ENCODE peak calls at places on chromosomes 1 and 21, in five cellular contexts. One of them, this sample, is unnamed.

GRCh38 chr1:191963286-191963685 is 195.0 kb upstream of the RGS18 start:
- DNase-seq in MCF 10A: no peak
- DNase-seq in CD4-positive, alpha-beta T cell: no peak
- DNase-seq in astrocyte of the spinal cord: peak
- DNase-seq in cardiac muscle cell: peak
- DNase-seq in this sample: no peak

GRCh38 chr1:215076312-215076711 is 6.2 kb upstream of the KCNK2 start:
- DNase-seq in CD4-positive, alpha-beta T cell: no peak
- DNase-seq in cardiac muscle cell: peak
- DNase-seq in MCF 10A: peak
- DNase-seq in astrocyte of the spinal cord: peak
- DNase-seq in this sample: no peak

GRCh38 chr1:192544983-192545393 is 30.6 kb upstream of the RGS1 start:
- DNase-seq in MCF 10A: peak
- DNase-seq in cardiac muscle cell: peak
- DNase-seq in CD4-positive, alpha-beta T cell: no peak
- DNase-seq in astrocyte of the spinal cord: peak
- DNase-seq in this sample: no peak

GRCh38 chr1:151165281-151165737 is 393 bp downstream of the LYSMD1 start:
- DNase-seq in CD4-positive, alpha-beta T cell: no peak
- DNase-seq in MCF 10A: peak
- DNase-seq in astrocyte of the spinal cord: peak
- DNase-seq in cardiac muscle cell: peak
- DNase-seq in this sample: peak

GRCh38 chr1:42419449-42419848 is 36.4 kb downstream of the ZMYND12 start:
- DNase-seq in MCF 10A: no peak
- DNase-seq in CD4-positive, alpha-beta T cell: no peak
- DNase-seq in cardiac muscle cell: peak
- DNase-seq in astrocyte of the spinal cord: no peak
- DNase-seq in this sample: no peak

GRCh38 chr1:116243673-116244101 is 129.4 kb upstream of the ATP1A1 start:
- DNase-seq in CD4-positive, alpha-beta T cell: no peak
- DNase-seq in astrocyte of the spinal cord: no peak
- DNase-seq in MCF 10A: no peak
- DNase-seq in cardiac muscle cell: no peak
- DNase-seq in this sample: no peak

GRCh38 chr1:61095127-61095812 is 12.9 kb downstream of the NFIA start:
- DNase-seq in cardiac muscle cell: no peak
- DNase-seq in astrocyte of the spinal cord: no peak
- DNase-seq in MCF 10A: no peak
- DNase-seq in CD4-positive, alpha-beta T cell: no peak
- DNase-seq in this sample: no peak

GRCh38 chr21:41901099-41901498 is 22.0 kb upstream of the PRDM15 start:
- DNase-seq in MCF 10A: no peak
- DNase-seq in CD4-positive, alpha-beta T cell: no peak
- DNase-seq in astrocyte of the spinal cord: no peak
- DNase-seq in cardiac muscle cell: no peak
- DNase-seq in this sample: no peak

GRCh38 chr1:67194209-67194863 is 28.1 kb downstream of the IL23R start:
- DNase-seq in cardiac muscle cell: no peak
- DNase-seq in MCF 10A: no peak
- DNase-seq in astrocyte of the spinal cord: peak
- DNase-seq in CD4-positive, alpha-beta T cell: no peak
- DNase-seq in this sample: no peak

GRCh38 chr1:44849575-44850132 is 6.6 kb upstream of the PTCH2 start:
- DNase-seq in CD4-positive, alpha-beta T cell: no peak
- DNase-seq in cardiac muscle cell: no peak
- DNase-seq in astrocyte of the spinal cord: no peak
- DNase-seq in MCF 10A: no peak
- DNase-seq in this sample: no peak

GRCh38 chr1:12588695-12589094 is 29.3 kb downstream of the DHRS3 start:
- DNase-seq in astrocyte of the spinal cord: no peak
- DNase-seq in cardiac muscle cell: no peak
- DNase-seq in CD4-positive, alpha-beta T cell: no peak
- DNase-seq in MCF 10A: no peak
- DNase-seq in this sample: no peak

GRCh38 chr1:113438505-113439271 is 48.4 kb downstream of the MAGI3 start:
- DNase-seq in CD4-positive, alpha-beta T cell: no peak
- DNase-seq in astrocyte of the spinal cord: no peak
- DNase-seq in cardiac muscle cell: no peak
- DNase-seq in MCF 10A: no peak
- DNase-seq in this sample: no peak

GRCh38 chr1:161324020-161324419 is 9.8 kb downstream of the SDHC start:
- DNase-seq in cardiac muscle cell: no peak
- DNase-seq in astrocyte of the spinal cord: no peak
- DNase-seq in CD4-positive, alpha-beta T cell: no peak
- DNase-seq in MCF 10A: no peak
- DNase-seq in this sample: no peak

GRCh38 chr1:51168266-51168845 is 66.3 kb downstream of the C1orf185 start:
- DNase-seq in MCF 10A: no peak
- DNase-seq in cardiac muscle cell: peak
- DNase-seq in CD4-positive, alpha-beta T cell: no peak
- DNase-seq in astrocyte of the spinal cord: peak
- DNase-seq in this sample: no peak

GRCh38 chr1:10105484-10105883 is 72.7 kb downstream of the UBE4B start:
- DNase-seq in astrocyte of the spinal cord: no peak
- DNase-seq in CD4-positive, alpha-beta T cell: no peak
- DNase-seq in cardiac muscle cell: peak
- DNase-seq in MCF 10A: peak
- DNase-seq in this sample: no peak

GRCh38 chr1:62230724-62231123 is 36.1 kb downstream of the L1TD1 start:
- DNase-seq in cardiac muscle cell: peak
- DNase-seq in astrocyte of the spinal cord: peak
- DNase-seq in MCF 10A: peak
- DNase-seq in CD4-positive, alpha-beta T cell: no peak
- DNase-seq in this sample: no peak

GRCh38 chr1:37764888-37765441 is at the start of gene EPHA10:
- DNase-seq in astrocyte of the spinal cord: no peak
- DNase-seq in MCF 10A: no peak
- DNase-seq in cardiac muscle cell: no peak
- DNase-seq in CD4-positive, alpha-beta T cell: no peak
- DNase-seq in this sample: peak

GRCh38 chr1:11823366-11824137 is 17.6 kb downstream of the CLCN6 start:
- DNase-seq in astrocyte of the spinal cord: peak
- DNase-seq in CD4-positive, alpha-beta T cell: no peak
- DNase-seq in MCF 10A: no peak
- DNase-seq in cardiac muscle cell: no peak
- DNase-seq in this sample: no peak

GRCh38 chr1:16162163-16162822 is 6.4 kb upstream of the EPHA2 start:
- DNase-seq in astrocyte of the spinal cord: no peak
- DNase-seq in MCF 10A: no peak
- DNase-seq in CD4-positive, alpha-beta T cell: peak
- DNase-seq in cardiac muscle cell: no peak
- DNase-seq in this sample: no peak

GRCh38 chr21:27536319-27536718 is 569.4 kb upstream of the ADAMTS5 start:
- DNase-seq in CD4-positive, alpha-beta T cell: no peak
- DNase-seq in cardiac muscle cell: peak
- DNase-seq in astrocyte of the spinal cord: peak
- DNase-seq in MCF 10A: peak
- DNase-seq in this sample: no peak

GRCh38 chr1:46248122-46248920 is 758 bp downstream of the RAD54L start:
- DNase-seq in CD4-positive, alpha-beta T cell: no peak
- DNase-seq in MCF 10A: peak
- DNase-seq in cardiac muscle cell: no peak
- DNase-seq in astrocyte of the spinal cord: no peak
- DNase-seq in this sample: peak

GRCh38 chr1:168476588-168477379 is 67.0 kb downstream of the XCL2 start:
- DNase-seq in astrocyte of the spinal cord: no peak
- DNase-seq in MCF 10A: no peak
- DNase-seq in cardiac muscle cell: peak
- DNase-seq in CD4-positive, alpha-beta T cell: no peak
- DNase-seq in this sample: no peak

GRCh38 chr1:24790490-24790889 is 45.2 kb downstream of the CLIC4 start:
- DNase-seq in MCF 10A: no peak
- DNase-seq in astrocyte of the spinal cord: no peak
- DNase-seq in cardiac muscle cell: no peak
- DNase-seq in CD4-positive, alpha-beta T cell: no peak
- DNase-seq in this sample: no peak

GRCh38 chr1:107459204-107459904 is 318.5 kb downstream of the NTNG1 start:
- DNase-seq in cardiac muscle cell: no peak
- DNase-seq in astrocyte of the spinal cord: no peak
- DNase-seq in MCF 10A: no peak
- DNase-seq in CD4-positive, alpha-beta T cell: no peak
- DNase-seq in this sample: no peak

GRCh38 chr1:107467811-107468210 is 327.0 kb downstream of the NTNG1 start:
- DNase-seq in astrocyte of the spinal cord: no peak
- DNase-seq in cardiac muscle cell: no peak
- DNase-seq in CD4-positive, alpha-beta T cell: no peak
- DNase-seq in MCF 10A: no peak
- DNase-seq in this sample: no peak

GRCh38 chr1:107460009-107460408 is 319.2 kb downstream of the NTNG1 start:
- DNase-seq in MCF 10A: no peak
- DNase-seq in astrocyte of the spinal cord: no peak
- DNase-seq in cardiac muscle cell: no peak
- DNase-seq in CD4-positive, alpha-beta T cell: no peak
- DNase-seq in this sample: no peak

GRCh38 chr1:107467286-107467685 is 326.4 kb downstream of the NTNG1 start:
- DNase-seq in astrocyte of the spinal cord: no peak
- DNase-seq in MCF 10A: no peak
- DNase-seq in cardiac muscle cell: no peak
- DNase-seq in CD4-positive, alpha-beta T cell: no peak
- DNase-seq in this sample: no peak

GRCh38 chr1:107464827-107465226 is 324.0 kb downstream of the NTNG1 start:
- DNase-seq in MCF 10A: no peak
- DNase-seq in cardiac muscle cell: no peak
- DNase-seq in astrocyte of the spinal cord: no peak
- DNase-seq in CD4-positive, alpha-beta T cell: no peak
- DNase-seq in this sample: no peak
- TF ChIP-seq CTCF in MCF 10A: no peak
- TF ChIP-seq CTCF in cardiac muscle cell: no peak
- TF ChIP-seq CTCF in astrocyte of the spinal cord: no peak
- TF ChIP-seq CTCF in CD4-positive, alpha-beta T cell: no peak
- TF ChIP-seq CTCF in this sample: no peak

GRCh38 chr1:8447616-8448150 is 129.8 kb downstream of the SLC45A1 start:
- DNase-seq in astrocyte of the spinal cord: no peak
- DNase-seq in MCF 10A: no peak
- DNase-seq in CD4-positive, alpha-beta T cell: no peak
- DNase-seq in cardiac muscle cell: no peak
- DNase-seq in this sample: no peak

GRCh38 chr1:8441466-8441865 is 123.6 kb downstream of the SLC45A1 start:
- DNase-seq in CD4-positive, alpha-beta T cell: no peak
- DNase-seq in astrocyte of the spinal cord: no peak
- DNase-seq in cardiac muscle cell: no peak
- DNase-seq in MCF 10A: no peak
- DNase-seq in this sample: no peak

GRCh38 chr1:8439015-8439702 is 121.2 kb downstream of the SLC45A1 start:
- DNase-seq in CD4-positive, alpha-beta T cell: no peak
- DNase-seq in astrocyte of the spinal cord: peak
- DNase-seq in cardiac muscle cell: peak
- DNase-seq in MCF 10A: peak
- DNase-seq in this sample: peak

GRCh38 chr1:8438449-8438848 is 120.5 kb downstream of the SLC45A1 start:
- DNase-seq in astrocyte of the spinal cord: no peak
- DNase-seq in MCF 10A: no peak
- DNase-seq in CD4-positive, alpha-beta T cell: no peak
- DNase-seq in cardiac muscle cell: peak
- DNase-seq in this sample: no peak

DNA sequence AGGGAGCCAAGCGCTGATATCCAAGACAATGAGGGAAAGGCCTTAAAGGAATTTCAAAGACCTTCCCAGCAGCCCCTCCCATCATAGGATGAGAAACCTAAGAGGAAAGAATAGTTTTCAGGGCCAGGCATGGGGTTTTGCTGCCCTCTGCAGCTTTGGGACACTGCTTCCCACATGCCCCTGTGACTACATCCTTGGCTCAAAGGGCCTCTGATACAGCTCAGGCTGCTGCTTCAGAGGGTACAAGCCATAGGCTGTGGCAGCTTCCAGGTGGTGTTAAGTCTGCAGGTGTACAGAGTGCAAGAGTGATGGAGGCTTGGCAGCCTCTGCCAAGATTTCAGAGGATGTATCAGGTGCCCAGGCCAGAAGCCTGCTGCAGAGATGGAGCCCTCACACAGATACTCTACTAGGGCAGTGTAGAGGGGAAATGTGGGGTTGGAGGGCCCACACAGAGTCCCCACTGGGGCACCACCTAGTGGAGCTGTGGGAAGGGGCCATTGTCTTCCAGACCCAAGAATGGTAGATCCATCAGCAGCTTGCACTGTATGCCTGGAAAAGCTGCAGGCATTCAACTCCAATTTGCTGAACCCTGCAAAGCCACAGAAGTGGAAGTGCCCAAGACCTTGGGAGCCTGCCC is 125.8 kb downstream of the SLC45A1 start:
- DNase-seq in MCF 10A: no peak
- DNase-seq in CD4-positive, alpha-beta T cell: no peak
- DNase-seq in cardiac muscle cell: peak
- DNase-seq in astrocyte of the spinal cord: no peak
- DNase-seq in this sample: no peak
- TF ChIP-seq CTCF in MCF 10A: no peak
- TF ChIP-seq CTCF in CD4-positive, alpha-beta T cell: no peak
- TF ChIP-seq CTCF in cardiac muscle cell: peak
- TF ChIP-seq CTCF in astrocyte of the spinal cord: no peak
- TF ChIP-seq CTCF in this sample: no peak

DNA sequence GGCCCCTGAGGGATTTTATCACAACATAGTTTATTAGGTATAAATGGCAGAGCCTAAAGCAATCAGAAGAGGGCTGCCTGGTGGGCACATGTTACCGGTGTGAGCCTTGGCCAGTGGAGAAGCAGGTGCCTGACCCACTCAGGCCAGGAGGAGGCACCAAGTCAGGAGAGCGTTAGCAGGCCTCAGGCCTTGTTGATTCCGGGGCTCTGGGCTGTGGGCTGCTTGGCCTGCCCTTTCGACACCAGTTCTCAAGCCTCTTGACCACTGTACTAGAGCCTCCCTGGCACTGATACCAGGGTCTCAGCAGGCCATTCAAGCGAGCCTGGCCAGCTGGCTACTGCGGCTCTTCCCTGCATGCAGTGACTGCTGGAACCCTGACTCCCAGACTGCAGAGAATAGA is 20.8 kb downstream of the CLDN14 start:
- DNase-seq in MCF 10A: no peak
- DNase-seq in cardiac muscle cell: no peak
- DNase-seq in astrocyte of the spinal cord: no peak
- DNase-seq in CD4-positive, alpha-beta T cell: no peak
- DNase-seq in this sample: no peak
- TF ChIP-seq CTCF in MCF 10A: no peak
- TF ChIP-seq CTCF in cardiac muscle cell: no peak
- TF ChIP-seq CTCF in astrocyte of the spinal cord: no peak
- TF ChIP-seq CTCF in CD4-positive, alpha-beta T cell: no peak
- TF ChIP-seq CTCF in this sample: no peak

DNA sequence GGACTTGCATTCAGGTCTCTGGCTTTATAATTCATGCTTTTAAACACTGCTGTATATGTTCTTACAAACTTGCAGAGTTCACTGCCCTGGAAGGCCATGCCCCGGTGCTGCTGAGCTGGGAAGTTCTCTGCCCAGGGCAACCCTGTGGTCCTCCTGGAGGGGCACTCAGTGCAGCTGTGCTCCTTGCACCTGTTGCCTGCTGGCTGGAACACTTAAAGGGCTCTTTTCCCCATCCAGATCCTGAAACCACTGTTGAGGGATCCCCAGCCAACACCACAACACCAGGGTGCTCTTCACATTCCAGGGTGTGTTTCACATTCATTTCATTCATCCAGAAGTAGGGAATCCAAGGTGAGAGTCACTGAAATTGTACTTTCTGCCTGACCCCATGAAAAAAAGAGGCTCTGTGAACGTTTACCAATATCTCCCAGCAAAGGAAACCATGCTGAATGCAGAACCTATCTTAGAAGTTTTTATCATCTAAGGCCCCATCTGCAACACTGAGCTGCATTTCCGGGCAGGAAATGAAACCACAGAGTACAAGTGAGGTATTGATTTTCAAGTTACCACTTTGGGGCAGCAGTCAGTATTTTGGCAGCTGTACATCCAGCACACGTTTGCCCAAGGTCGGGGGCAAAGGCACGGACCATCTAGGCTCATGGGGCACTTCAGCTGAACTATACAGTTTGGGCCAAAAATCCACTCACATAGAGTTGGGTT is 16.4 kb upstream of the KIAA0040 start:
- DNase-seq in MCF 10A: no peak
- DNase-seq in cardiac muscle cell: no peak
- DNase-seq in astrocyte of the spinal cord: no peak
- DNase-seq in CD4-positive, alpha-beta T cell: peak
- DNase-seq in this sample: no peak
- TF ChIP-seq CTCF in MCF 10A: no peak
- TF ChIP-seq CTCF in cardiac muscle cell: no peak
- TF ChIP-seq CTCF in astrocyte of the spinal cord: no peak
- TF ChIP-seq CTCF in CD4-positive, alpha-beta T cell: no peak
- TF ChIP-seq CTCF in this sample: no peak

This sample was measured in neural crest cell.